ENCODE peak calls at places on chromosomes 6 and 20, in nine cellular contexts. One of them, this sample, is unnamed.

GRCh38 chr6:16965679-16966078 is 136.2 kb upstream of the STMND1 start:
- DNase-seq in Peyer's patch: no peak
- DNase-seq in body of pancreas: no peak
- DNase-seq in breast epithelium: no peak
- DNase-seq in sigmoid colon: no peak
- DNase-seq in H54: no peak
- DNase-seq in HepG2: no peak
- DNase-seq in adrenal gland: no peak
- DNase-seq in IMR-90: no peak
- DNase-seq in this sample: no peak

GRCh38 chr20:41991412-41991811 is 373.2 kb upstream of the CHD6 start:
- DNase-seq in adrenal gland: no peak
- DNase-seq in body of pancreas: no peak
- DNase-seq in HepG2: no peak
- DNase-seq in H54: no peak
- DNase-seq in breast epithelium: no peak
- DNase-seq in Peyer's patch: no peak
- DNase-seq in IMR-90: no peak
- DNase-seq in sigmoid colon: no peak
- DNase-seq in this sample: no peak

GRCh38 chr6:126076992-126077664 is 90.8 kb downstream of the TRMT11 start:
- DNase-seq in body of pancreas: no peak
- DNase-seq in breast epithelium: no peak
- DNase-seq in Peyer's patch: no peak
- DNase-seq in IMR-90: no peak
- DNase-seq in HepG2: peak; percentile 87
- DNase-seq in H54: no peak
- DNase-seq in adrenal gland: no peak
- DNase-seq in sigmoid colon: peak; percentile 79
- DNase-seq in this sample: no peak

GRCh38 chr6:163151212-163151611 is 263.3 kb upstream of the QKI start:
- DNase-seq in adrenal gland: no peak
- DNase-seq in Peyer's patch: no peak
- DNase-seq in breast epithelium: no peak
- DNase-seq in IMR-90: no peak
- DNase-seq in body of pancreas: no peak
- DNase-seq in HepG2: no peak
- DNase-seq in H54: no peak
- DNase-seq in sigmoid colon: no peak
- DNase-seq in this sample: no peak

GRCh38 chr20:39429716-39430115 is 467.6 kb downstream of the DHX35 start:
- DNase-seq in HepG2: peak; percentile 20
- DNase-seq in body of pancreas: no peak
- DNase-seq in breast epithelium: no peak
- DNase-seq in sigmoid colon: no peak
- DNase-seq in H54: no peak
- DNase-seq in Peyer's patch: no peak
- DNase-seq in IMR-90: no peak
- DNase-seq in adrenal gland: peak; percentile 39
- DNase-seq in this sample: no peak

GRCh38 chr20:7161690-7162089 is 394.2 kb downstream of the BMP2 start:
- DNase-seq in H54: no peak
- DNase-seq in sigmoid colon: no peak
- DNase-seq in body of pancreas: no peak
- DNase-seq in IMR-90: no peak
- DNase-seq in breast epithelium: no peak
- DNase-seq in adrenal gland: no peak
- DNase-seq in Peyer's patch: no peak
- DNase-seq in HepG2: peak; percentile 38
- DNase-seq in this sample: no peak

GRCh38 chr6:11263185-11263817 is 30.8 kb upstream of the NEDD9 start:
- DNase-seq in H54: peak; percentile 49
- DNase-seq in HepG2: peak; percentile 44
- DNase-seq in adrenal gland: peak; percentile 42
- DNase-seq in sigmoid colon: peak; percentile 84
- DNase-seq in IMR-90: peak; percentile 84
- DNase-seq in body of pancreas: peak; percentile 67
- DNase-seq in Peyer's patch: no peak
- DNase-seq in breast epithelium: peak; percentile 72
- DNase-seq in this sample: no peak

GRCh38 chr6:15810618-15811017 is 147.8 kb upstream of the DTNBP1 start:
- DNase-seq in body of pancreas: no peak
- DNase-seq in HepG2: no peak
- DNase-seq in sigmoid colon: no peak
- DNase-seq in IMR-90: no peak
- DNase-seq in H54: no peak
- DNase-seq in adrenal gland: no peak
- DNase-seq in breast epithelium: no peak
- DNase-seq in Peyer's patch: no peak
- DNase-seq in this sample: no peak

GRCh38 chr6:136517002-136517401 is 33.2 kb downstream of the MAP7 start:
- DNase-seq in breast epithelium: no peak
- DNase-seq in sigmoid colon: no peak
- DNase-seq in IMR-90: no peak
- DNase-seq in HepG2: no peak
- DNase-seq in adrenal gland: no peak
- DNase-seq in body of pancreas: no peak
- DNase-seq in Peyer's patch: no peak
- DNase-seq in H54: no peak
- DNase-seq in this sample: no peak

GRCh38 chr20:56896447-56896846 is 267.3 kb downstream of the TFAP2C start:
- DNase-seq in sigmoid colon: no peak
- DNase-seq in Peyer's patch: no peak
- DNase-seq in adrenal gland: no peak
- DNase-seq in body of pancreas: no peak
- DNase-seq in IMR-90: no peak
- DNase-seq in breast epithelium: no peak
- DNase-seq in HepG2: no peak
- DNase-seq in H54: no peak
- DNase-seq in this sample: no peak

GRCh38 chr6:53982361-53983050 is 128.7 kb upstream of the MLIP start:
- DNase-seq in Peyer's patch: no peak
- DNase-seq in HepG2: no peak
- DNase-seq in adrenal gland: no peak
- DNase-seq in body of pancreas: no peak
- DNase-seq in sigmoid colon: no peak
- DNase-seq in IMR-90: peak; percentile 18
- DNase-seq in H54: no peak
- DNase-seq in breast epithelium: no peak
- DNase-seq in this sample: no peak

GRCh38 chr20:63243604-63244247 is 8.0 kb downstream of the BIRC7 start:
- DNase-seq in H54: no peak
- DNase-seq in IMR-90: no peak
- DNase-seq in body of pancreas: no peak
- DNase-seq in HepG2: no peak
- DNase-seq in sigmoid colon: no peak
- DNase-seq in breast epithelium: no peak
- DNase-seq in adrenal gland: no peak
- DNase-seq in Peyer's patch: no peak
- DNase-seq in this sample: no peak

GRCh38 chr20:61970357-61970756 is 95.3 kb downstream of the TAF4 start:
- DNase-seq in breast epithelium: no peak
- DNase-seq in Peyer's patch: no peak
- DNase-seq in sigmoid colon: no peak
- DNase-seq in adrenal gland: no peak
- DNase-seq in body of pancreas: no peak
- DNase-seq in H54: no peak
- DNase-seq in IMR-90: no peak
- DNase-seq in HepG2: no peak
- DNase-seq in this sample: no peak

GRCh38 chr6:148934534-148934933 is 187.7 kb downstream of the UST start:
- DNase-seq in Peyer's patch: no peak
- DNase-seq in IMR-90: peak; percentile 58
- DNase-seq in breast epithelium: no peak
- DNase-seq in adrenal gland: peak; percentile 64
- DNase-seq in sigmoid colon: peak; percentile 75
- DNase-seq in HepG2: no peak
- DNase-seq in H54: no peak
- DNase-seq in body of pancreas: no peak
- DNase-seq in this sample: no peak

DNA sequence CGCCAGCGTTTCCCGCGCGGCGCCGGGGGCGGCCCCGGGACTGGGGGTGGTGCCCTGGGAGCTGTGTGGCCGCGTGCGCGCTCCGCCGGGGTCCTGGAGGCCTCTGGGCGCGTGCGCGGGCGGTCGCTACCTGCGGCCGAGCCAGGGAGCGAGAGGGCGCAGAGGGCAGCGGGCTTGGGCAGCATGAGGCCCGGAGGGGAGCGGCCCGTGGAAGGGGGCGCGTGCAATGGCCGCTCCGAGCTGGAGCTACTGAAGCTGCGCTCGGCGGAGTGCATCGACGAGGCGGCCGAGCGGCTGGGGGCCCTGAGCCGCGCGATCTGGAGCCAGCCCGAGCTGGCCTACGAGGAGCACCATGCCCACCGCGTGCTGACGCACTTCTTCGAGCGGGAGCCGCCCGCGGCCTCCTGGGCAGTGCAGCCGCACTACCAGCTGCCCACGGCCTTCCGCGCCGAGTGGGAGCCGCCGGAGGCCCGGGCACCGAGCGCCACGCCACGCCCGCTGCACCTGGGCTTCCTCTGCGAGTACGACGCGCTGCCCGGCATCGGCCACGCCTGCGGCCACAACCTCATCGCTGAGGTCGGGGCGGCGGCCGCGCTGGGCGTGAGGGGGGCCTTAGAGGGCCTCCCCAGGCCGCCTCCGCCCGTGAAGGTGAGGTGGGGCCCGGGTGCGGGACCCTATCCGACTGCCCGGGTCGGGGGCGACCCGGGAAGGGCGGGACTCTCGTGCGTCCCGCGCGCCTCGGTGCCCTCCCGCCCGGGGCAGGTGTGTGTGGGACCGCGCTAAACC is at the start of gene PM20D2:
- DNase-seq in IMR-90: peak; percentile 20
- DNase-seq in Peyer's patch: peak; percentile 61
- DNase-seq in sigmoid colon: peak; percentile 83
- DNase-seq in H54: peak; percentile 82
- DNase-seq in adrenal gland: peak; percentile 66
- DNase-seq in HepG2: peak; percentile 58
- DNase-seq in body of pancreas: peak; percentile 72
- DNase-seq in breast epithelium: no peak
- DNase-seq in this sample: peak; percentile 60
- TF ChIP-seq POLR2A in IMR-90: no peak
- TF ChIP-seq POLR2A in Peyer's patch: peak; percentile 20
- TF ChIP-seq POLR2A in sigmoid colon: peak; percentile 19
- TF ChIP-seq POLR2A in H54: peak; percentile 44
- TF ChIP-seq POLR2A in adrenal gland: peak; percentile 15
- TF ChIP-seq POLR2A in HepG2: peak; percentile 64
- TF ChIP-seq POLR2A in body of pancreas: peak; percentile 77
- TF ChIP-seq POLR2A in breast epithelium: no peak
- TF ChIP-seq POLR2A in this sample: peak; percentile 68

GRCh38 chr6:36423101-36423824 is 19.4 kb downstream of the PXT1 start:
- DNase-seq in HepG2: peak; percentile 98
- DNase-seq in H54: peak; percentile 89
- DNase-seq in body of pancreas: peak; percentile 98
- DNase-seq in Peyer's patch: peak; percentile 99
- DNase-seq in adrenal gland: peak; percentile 100
- DNase-seq in sigmoid colon: peak; percentile 99
- DNase-seq in breast epithelium: peak; percentile 97
- DNase-seq in IMR-90: peak; percentile 97
- DNase-seq in this sample: peak; percentile 99
- TF ChIP-seq POLR2A in HepG2: peak; percentile 43
- TF ChIP-seq POLR2A in H54: peak; percentile 70
- TF ChIP-seq POLR2A in body of pancreas: peak; percentile 86
- TF ChIP-seq POLR2A in Peyer's patch: peak; percentile 63
- TF ChIP-seq POLR2A in adrenal gland: peak; percentile 60
- TF ChIP-seq POLR2A in sigmoid colon: peak; percentile 70
- TF ChIP-seq POLR2A in breast epithelium: no peak
- TF ChIP-seq POLR2A in IMR-90: peak; percentile 30
- TF ChIP-seq POLR2A in this sample: peak; percentile 72

GRCh38 chr6:29967379-29968010 is 25.2 kb downstream of the HLA-A start:
- DNase-seq in HepG2: peak; percentile 81
- DNase-seq in IMR-90: no peak
- DNase-seq in adrenal gland: no peak
- DNase-seq in body of pancreas: peak; percentile 67
- DNase-seq in breast epithelium: no peak
- DNase-seq in Peyer's patch: no peak
- DNase-seq in sigmoid colon: no peak
- DNase-seq in H54: no peak
- DNase-seq in this sample: no peak
- TF ChIP-seq POLR2A in HepG2: no peak
- TF ChIP-seq POLR2A in IMR-90: no peak
- TF ChIP-seq POLR2A in adrenal gland: no peak
- TF ChIP-seq POLR2A in body of pancreas: no peak
- TF ChIP-seq POLR2A in breast epithelium: no peak
- TF ChIP-seq POLR2A in Peyer's patch: no peak
- TF ChIP-seq POLR2A in sigmoid colon: no peak
- TF ChIP-seq POLR2A in H54: no peak
- TF ChIP-seq POLR2A in this sample: no peak

DNA sequence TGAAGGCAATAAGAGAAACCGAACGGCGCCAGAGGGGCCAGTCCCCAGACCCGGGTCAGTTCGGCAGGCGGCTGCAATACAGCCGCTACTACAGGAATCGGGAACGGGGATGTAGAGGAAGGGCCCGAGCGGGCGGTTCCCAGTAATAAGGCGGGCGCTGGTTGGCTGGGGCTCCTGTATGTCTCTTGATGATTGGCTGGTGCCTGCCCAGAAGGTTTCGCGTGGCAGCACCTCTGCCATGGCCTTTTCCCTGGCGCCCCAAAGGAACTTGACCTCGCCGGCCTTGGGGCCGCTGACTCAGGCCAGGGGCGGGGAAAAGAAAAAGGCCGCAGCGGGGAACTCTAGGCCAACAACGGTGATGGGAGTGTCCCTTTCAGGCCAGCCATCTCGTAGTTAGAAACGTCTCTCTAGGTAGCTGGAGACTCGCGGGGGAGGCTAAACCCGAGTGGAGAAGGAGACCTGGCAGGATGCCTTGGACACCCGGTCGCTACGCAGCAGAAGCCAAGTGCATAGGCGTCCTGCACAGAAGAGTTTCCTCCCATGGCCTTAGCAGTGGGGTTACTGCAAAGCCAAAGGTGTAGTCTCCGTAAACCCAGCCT is at the start of gene IBTK:
- DNase-seq in breast epithelium: peak; percentile 95
- DNase-seq in body of pancreas: peak; percentile 95
- DNase-seq in Peyer's patch: peak; percentile 91
- DNase-seq in adrenal gland: peak; percentile 96
- DNase-seq in sigmoid colon: peak; percentile 97
- DNase-seq in HepG2: peak; percentile 94
- DNase-seq in IMR-90: peak; percentile 88
- DNase-seq in H54: peak; percentile 75
- DNase-seq in this sample: peak; percentile 93
- TF ChIP-seq POLR2A in breast epithelium: peak; percentile 50
- TF ChIP-seq POLR2A in body of pancreas: peak; percentile 92
- TF ChIP-seq POLR2A in Peyer's patch: peak; percentile 74
- TF ChIP-seq POLR2A in adrenal gland: peak; percentile 83
- TF ChIP-seq POLR2A in sigmoid colon: peak; percentile 52
- TF ChIP-seq POLR2A in HepG2: peak; percentile 71
- TF ChIP-seq POLR2A in IMR-90: peak; percentile 88
- TF ChIP-seq POLR2A in H54: peak; percentile 23
- TF ChIP-seq POLR2A in this sample: peak; percentile 74

This sample was measured in prostate gland.